ENCODE peak calls at places on chromosomes 3 and 15, in nine cellular contexts. F is fibroblast of villous mesenchyme, V is mesothelial cell of epicardium, W is mammary epithelial cell, I is prostate gland, R is body of pancreas, J is ovary, E is AG09319, G is WTC11. D is an unnamed sample.

GRCh38 chr15:64045774-64046346 is 425 bp downstream of the DAPK2 start:
- DNase-seq in F (no peak), V (no peak), W (no peak), I (no peak), R (no peak), J (peak; percentile 45), E (no peak), G (no peak), D (no peak)

GRCh38 chr3:126085841-126086240 is 1.9 kb upstream of the SLC41A3 start:
- DNase-seq in F (no peak), V (no peak), W (no peak), I (no peak), R (no peak), J (no peak), E (no peak), G (no peak), D (no peak)

GRCh38 chr15:69647160-69647513 is 194.5 kb downstream of the RPLP1 start:
- DNase-seq in F (no peak), V (peak; percentile 36), W (no peak), I (no peak), R (no peak), J (no peak), E (no peak), G (no peak), D (no peak)

GRCh38 chr3:126126811-126127431 is 43.0 kb upstream of the SLC41A3 start:
- DNase-seq in F (no peak), V (peak; percentile 32), W (no peak), I (no peak), R (peak; percentile 3), J (peak; percentile 27), E (no peak), G (peak; percentile 5), D (no peak)

GRCh38 chr3:133329626-133330025 is 70.2 kb upstream of the BFSP2 start:
- DNase-seq in F (no peak), V (no peak), W (no peak), I (no peak), R (no peak), J (no peak), E (no peak), G (no peak), D (no peak)

GRCh38 chr3:71444028-71444860 is 139.3 kb downstream of the FOXP1 start:
- DNase-seq in F (peak; percentile 23), V (no peak), W (peak; percentile 97), I (peak; percentile 86), R (peak; percentile 20), J (no peak), E (no peak), G (no peak), D (peak; percentile 61)

GRCh38 chr3:107752202-107752990 is 229.6 kb downstream of the BBX start:
- DNase-seq in F (peak; percentile 41), V (no peak), W (no peak), I (no peak), R (peak; percentile 25), J (no peak), E (no peak), G (peak; percentile 16), D (peak; percentile 12)

GRCh38 chr15:70854669-70854976 is 666 bp upstream of the LARP6 start:
- DNase-seq in F (no peak), V (no peak), W (peak; percentile 70), I (no peak), R (no peak), J (no peak), E (no peak), G (no peak), D (no peak)

GRCh38 chr3:45207471-45207870 is 18.6 kb downstream of the TMEM158 start:
- DNase-seq in F (no peak), V (no peak), W (peak; percentile 58), I (no peak), R (no peak), J (no peak), E (no peak), G (no peak), D (no peak)

GRCh38 chr3:164408356-164408755 is 669.9 kb downstream of the SI start:
- DNase-seq in F (no peak), V (no peak), W (no peak), I (no peak), R (no peak), J (no peak), E (no peak), G (no peak), D (no peak)

GRCh38 chr3:23761440-23761896 is 44.3 kb upstream of the UBE2E1 start:
- DNase-seq in F (peak; percentile 73), V (no peak), W (peak; percentile 44), I (no peak), R (peak; percentile 26), J (no peak), E (no peak), G (no peak), D (no peak)

GRCh38 chr15:88701561-88702095 is 62.8 kb downstream of the ISG20 start:
- DNase-seq in F (peak; percentile 3), V (no peak), W (no peak), I (no peak), R (peak; percentile 28), J (no peak), E (no peak), G (peak; percentile 65), D (no peak)

GRCh38 chr3:53231532-53232511 is 24.0 kb downstream of the TKT start:
- DNase-seq in F (no peak), V (no peak), W (no peak), I (no peak), R (no peak), J (peak; percentile 13), E (no peak), G (no peak), D (no peak)

GRCh38 chr3:69696365-69696764 is 42.9 kb upstream of the MITF start:
- DNase-seq in F (no peak), V (no peak), W (no peak), I (no peak), R (no peak), J (no peak), E (no peak), G (no peak), D (no peak)

GRCh38 chr15:99155961-99156443 is 51.1 kb downstream of the SYNM start:
- DNase-seq in F (peak; percentile 85), V (no peak), W (peak; percentile 84), I (peak; percentile 25), R (no peak), J (no peak), E (no peak), G (no peak), D (no peak)

GRCh38 chr3:157136647-157137387 is 23.1 kb downstream of the CCNL1 start:
- DNase-seq in F (peak; percentile 81), V (no peak), W (peak; percentile 81), I (peak; percentile 46), R (peak; percentile 82), J (no peak), E (no peak), G (no peak), D (no peak)

GRCh38 chr15:57213783-57214366 is 162.4 kb upstream of the CGNL1 start:
- DNase-seq in F (peak; percentile 77), V (no peak), W (peak; percentile 24), I (peak; percentile 17), R (no peak), J (no peak), E (no peak), G (no peak), D (peak; percentile 31)

GRCh38 chr3:111919370-111920065 is 59.3 kb upstream of the ABHD10 start:
- DNase-seq in F (no peak), V (no peak), W (no peak), I (no peak), R (no peak), J (no peak), E (no peak), G (peak; percentile 59), D (no peak)

GRCh38 chr3:119676771-119677640 is at the start of gene COX17:
- DNase-seq in F (peak; percentile 95), V (peak; percentile 94), W (peak; percentile 96), I (peak; percentile 96), R (peak; percentile 99), J (peak; percentile 95), E (peak; percentile 86), G (peak; percentile 96), D (peak; percentile 81)

GRCh38 chr15:81196576-81197254 is at the start of gene IL16:
- DNase-seq in F (no peak), V (no peak), W (no peak), I (no peak), R (no peak), J (no peak), E (no peak), G (no peak), D (no peak)

GRCh38 chr3:17384567-17385296 is 357.7 kb downstream of the TBC1D5 start:
- DNase-seq in F (peak; percentile 72), V (no peak), W (peak; percentile 26), I (no peak), R (no peak), J (no peak), E (no peak), G (no peak), D (no peak)

GRCh38 chr3:119294402-119294888 is 262 bp downstream of the ARHGAP31 start:
- DNase-seq in F (no peak), V (peak; percentile 64), W (no peak), I (peak; percentile 53), R (peak; percentile 58), J (peak; percentile 64), E (no peak), G (no peak), D (no peak)

GRCh38 chr3:125593991-125594574 is 1.2 kb downstream of the OSBPL11 start:
- DNase-seq in F (peak; percentile 44), V (no peak), W (no peak), I (no peak), R (no peak), J (no peak), E (no peak), G (no peak), D (no peak)

GRCh38 chr3:63333815-63334214 is 55.7 kb downstream of the SYNPR start:
- DNase-seq in F (peak; percentile 28), V (no peak), W (no peak), I (no peak), R (no peak), J (no peak), E (no peak), G (no peak), D (no peak)
- TF ChIP-seq CTCF in F (peak; percentile 13), V (no peak), W (peak; percentile 18), I (no peak), R (no peak), J (no peak), E (no peak), G (no peak), D (no peak)

GRCh38 chr3:9884555-9885165 is 4.6 kb upstream of the CIDEC start:
- DNase-seq in F (peak; percentile 96), V (no peak), W (peak; percentile 91), I (peak; percentile 57), R (no peak), J (no peak), E (no peak), G (no peak), D (peak; percentile 60)
- TF ChIP-seq CTCF in F (no peak), V (no peak), W (no peak), I (no peak), R (no peak), J (no peak), E (no peak), G (no peak), D (no peak)

GRCh38 chr3:143795849-143796248 is 52.4 kb downstream of the SLC9A9 start:
- DNase-seq in F (no peak), V (no peak), W (no peak), I (no peak), R (no peak), J (no peak), E (no peak), G (no peak), D (no peak)
- TF ChIP-seq CTCF in F (peak; percentile 9), V (no peak), W (no peak), I (no peak), R (no peak), J (no peak), E (peak; percentile 22), G (no peak), D (no peak)

GRCh38 chr3:171788546-171789351 is 21.5 kb downstream of the PLD1 start:
- DNase-seq in F (peak; percentile 96), V (no peak), W (peak; percentile 99), I (no peak), R (no peak), J (no peak), E (peak; percentile 83), G (no peak), D (peak; percentile 95)
- TF ChIP-seq CTCF in F (no peak), V (no peak), W (no peak), I (no peak), R (no peak), J (no peak), E (no peak), G (no peak), D (peak; percentile 14)